ENCODE peak calls at places on chromosomes 6 and 20, in nine cellular contexts. U, Y, R, G, D, W, B, S and Z are unnamed samples.

GRCh38 chr6:112215901-112216300 is 38.5 kb downstream of the LAMA4 start:
- DNase-seq in U (no peak), Y (no peak), R (no peak), G (no peak), D (no peak), W (no peak), B (no peak), S (no peak), Z (no peak)

GRCh38 chr6:100099189-100100074 is 105.4 kb upstream of the MCHR2 start:
- DNase-seq in U (no peak), Y (no peak), R (no peak), G (no peak), D (peak; percentile 27), W (no peak), B (no peak), S (peak; percentile 14), Z (peak; percentile 27)

GRCh38 chr6:15504040-15504491 is 158.8 kb downstream of the DTNBP1 start:
- DNase-seq in U (no peak), Y (no peak), R (no peak), G (no peak), D (no peak), W (no peak), B (no peak), S (no peak), Z (peak; percentile 16)

GRCh38 chr6:139323511-139324445 is 32.0 kb upstream of the TXLNB start:
- DNase-seq in U (peak; percentile 58), Y (no peak), R (peak; percentile 30), G (no peak), D (no peak), W (no peak), B (peak; percentile 54), S (peak; percentile 38), Z (peak; percentile 87)

GRCh38 chr20:4488407-4489339 is 233.0 kb upstream of the PRND start:
- DNase-seq in U (no peak), Y (no peak), R (peak; percentile 30), G (no peak), D (no peak), W (no peak), B (no peak), S (no peak), Z (peak; percentile 99)

GRCh38 chr20:20273281-20273680 is 94.6 kb upstream of the INSM1 start:
- DNase-seq in U (no peak), Y (no peak), R (no peak), G (no peak), D (no peak), W (no peak), B (no peak), S (no peak), Z (peak; percentile 62)

GRCh38 chr20:9235518-9235917 is 166.6 kb downstream of the PLCB4 start:
- DNase-seq in U (no peak), Y (no peak), R (peak; percentile 29), G (no peak), D (no peak), W (no peak), B (no peak), S (no peak), Z (peak; percentile 91)

GRCh38 chr20:19885981-19886665 is 128.1 kb downstream of the RIN2 start:
- DNase-seq in U (no peak), Y (peak; percentile 11), R (no peak), G (no peak), D (no peak), W (no peak), B (no peak), S (no peak), Z (peak; percentile 82)

GRCh38 chr20:3887870-3888614 is 1.1 kb upstream of the PANK2 start:
- DNase-seq in U (no peak), Y (no peak), R (no peak), G (no peak), D (no peak), W (no peak), B (peak; percentile 35), S (no peak), Z (peak; percentile 64)

GRCh38 chr6:26464014-26464413 is 6.3 kb downstream of the BTN2A1 start:
- DNase-seq in U (no peak), Y (no peak), R (no peak), G (no peak), D (no peak), W (no peak), B (no peak), S (no peak), Z (no peak)

GRCh38 chr20:13800728-13801134 is 15.9 kb downstream of the NDUFAF5 start:
- DNase-seq in U (no peak), Y (peak; percentile 75), R (peak; percentile 78), G (peak; percentile 20), D (no peak), W (peak; percentile 83), B (no peak), S (no peak), Z (peak; percentile 88)

GRCh38 chr20:39039261-39039660 is 77.1 kb downstream of the DHX35 start:
- DNase-seq in U (no peak), Y (no peak), R (no peak), G (no peak), D (no peak), W (no peak), B (no peak), S (no peak), Z (no peak)

GRCh38 chr6:154276810-154277577 is 79.6 kb downstream of the IPCEF1 start:
- DNase-seq in U (no peak), Y (no peak), R (no peak), G (no peak), D (peak; percentile 13), W (no peak), B (peak; percentile 18), S (peak; percentile 39), Z (peak; percentile 60)

GRCh38 chr6:36028887-36029324 is 1.3 kb downstream of the MAPK14 start:
- DNase-seq in U (peak; percentile 35), Y (peak; percentile 42), R (no peak), G (peak; percentile 63), D (no peak), W (peak; percentile 47), B (peak; percentile 42), S (no peak), Z (peak; percentile 89)

GRCh38 chr20:19832875-19833274 is 74.8 kb downstream of the RIN2 start:
- DNase-seq in U (no peak), Y (no peak), R (no peak), G (no peak), D (no peak), W (no peak), B (no peak), S (no peak), Z (no peak)

GRCh38 chr6:80488190-80488589 is 381.7 kb downstream of the BCKDHB start:
- DNase-seq in U (no peak), Y (no peak), R (no peak), G (no peak), D (no peak), W (no peak), B (no peak), S (peak; percentile 24), Z (peak; percentile 7)

GRCh38 chr20:21681932-21682318 is 23.5 kb upstream of the PAX1 start:
- DNase-seq in U (no peak), Y (no peak), R (no peak), G (no peak), D (no peak), W (no peak), B (no peak), S (no peak), Z (no peak)

GRCh38 chr20:46566125-46566524 is 15.7 kb upstream of the OCSTAMP start:
- DNase-seq in U (no peak), Y (no peak), R (no peak), G (no peak), D (no peak), W (no peak), B (peak; percentile 13), S (no peak), Z (no peak)

GRCh38 chr6:43718387-43719105 is 31.0 kb upstream of the MRPS18A start:
- DNase-seq in U (no peak), Y (no peak), R (no peak), G (no peak), D (no peak), W (no peak), B (peak; percentile 43), S (no peak), Z (no peak)

GRCh38 chr6:137970368-137970767 is 103.3 kb downstream of the TNFAIP3 start:
- DNase-seq in U (no peak), Y (no peak), R (no peak), G (no peak), D (no peak), W (no peak), B (peak; percentile 12), S (no peak), Z (no peak)

GRCh38 chr6:107822154-107823046 is 1.7 kb downstream of the SCML4 start:
- DNase-seq in U (no peak), Y (no peak), R (no peak), G (no peak), D (no peak), W (no peak), B (no peak), S (peak; percentile 64), Z (peak; percentile 31)

GRCh38 chr6:86581833-86582232 is 355.5 kb upstream of the HTR1E start:
- DNase-seq in U (no peak), Y (no peak), R (no peak), G (no peak), D (no peak), W (no peak), B (no peak), S (no peak), Z (peak; percentile 0)

GRCh38 chr6:50994026-50994720 is 175.5 kb downstream of the TFAP2B start:
- DNase-seq in U (no peak), Y (no peak), R (no peak), G (no peak), D (no peak), W (no peak), B (no peak), S (no peak), Z (no peak)

GRCh38 chr6:169957351-169957963 is 206.0 kb downstream of the ERMARD start:
- DNase-seq in U (no peak), Y (no peak), R (no peak), G (no peak), D (no peak), W (peak; percentile 15), B (peak; percentile 34), S (no peak), Z (no peak)

GRCh38 chr6:31639449-31639861 is 13.0 kb downstream of the BAG6 start:
- DNase-seq in U (no peak), Y (no peak), R (no peak), G (no peak), D (no peak), W (no peak), B (no peak), S (no peak), Z (peak; percentile 94)

GRCh38 chr20:63498950-63499332 is at the start of gene EEF1A2:
- DNase-seq in U (peak; percentile 64), Y (peak; percentile 56), R (no peak), G (no peak), D (peak; percentile 21), W (peak; percentile 91), B (peak; percentile 92), S (peak; percentile 79), Z (peak; percentile 43)

GRCh38 chr6:106518748-106519147 is 110.5 kb downstream of the RTN4IP1 start:
- DNase-seq in U (no peak), Y (no peak), R (no peak), G (no peak), D (no peak), W (no peak), B (no peak), S (no peak), Z (no peak)

GRCh38 chr6:90338409-90338808 is 41.8 kb upstream of the BACH2 start:
- DNase-seq in U (no peak), Y (no peak), R (no peak), G (no peak), D (no peak), W (no peak), B (no peak), S (no peak), Z (no peak)